ENCODE peak calls at places on chromosomes 6 and 20, in six cellular contexts. D is tibial artery; Z is CD4-positive, alpha-beta T cell; V is RWPE1; E is astrocyte; B is cardiac muscle cell. C is an unnamed sample.

GRCh38 chr6:17998442-17998841 is 11.0 kb upstream of the KIF13A start:
- DNase-seq in Z (no peak), B (no peak), V (no peak), D (no peak), E (no peak), C (no peak)

GRCh38 chr6:129475477-129476247 is 234.3 kb downstream of the ARHGAP18 start:
- DNase-seq in Z (no peak), B (peak), D (no peak), V (no peak), E (no peak), C (no peak)

GRCh38 chr20:38032585-38033329 is 499 bp downstream of the TTI1 start:
- DNase-seq in Z (peak), V (peak), D (no peak), E (peak), B (no peak), C (no peak)

GRCh38 chr6:93779086-93779858 is 359.9 kb upstream of the EPHA7 start:
- DNase-seq in B (peak), D (no peak), E (peak), Z (no peak), V (no peak), C (no peak)

GRCh38 chr6:14763139-14763538 is 482.7 kb upstream of the JARID2 start:
- DNase-seq in Z (no peak), V (peak), E (peak), B (no peak), D (no peak), C (no peak)

GRCh38 chr20:36830791-36831691 is 44.9 kb upstream of the TLDC2 start:
- DNase-seq in D (peak), V (no peak), B (peak), Z (no peak), E (no peak), C (no peak)

GRCh38 chr6:112321882-112322508 is 25.1 kb upstream of the RFPL4B start:
- DNase-seq in B (no peak), V (no peak), Z (no peak), E (no peak), D (no peak), C (no peak)

GRCh38 chr20:16710781-16711180 is 19.0 kb upstream of the SNRPB2 start:
- DNase-seq in Z (no peak), B (no peak), E (no peak), V (no peak), D (no peak), C (no peak)

GRCh38 chr6:32177182-32177787 is 920 bp upstream of the RNF5 start:
- DNase-seq in Z (no peak), E (no peak), B (peak), V (no peak), D (no peak), C (no peak)

GRCh38 chr6:26175428-26176181 is 88.4 kb downstream of the HFE start:
- DNase-seq in E (no peak), D (no peak), B (peak), Z (peak), V (no peak), C (no peak)

GRCh38 chr6:125357515-125358256 is 55.9 kb upstream of the HDDC2 start:
- DNase-seq in D (peak), E (peak), Z (no peak), B (no peak), V (no peak), C (no peak)

GRCh38 chr6:170098428-170099170 is 192.3 kb downstream of the DLL1 start:
- DNase-seq in B (no peak), D (peak), Z (no peak), V (no peak), E (no peak), C (peak)

GRCh38 chr6:149513915-149514314 is 29.1 kb upstream of the ZC3H12D start:
- DNase-seq in Z (no peak), B (peak), E (peak), D (no peak), V (no peak), C (no peak)

GRCh38 chr6:137731960-137732616 is 135.0 kb upstream of the TNFAIP3 start:
- DNase-seq in V (peak), Z (no peak), E (peak), B (no peak), D (no peak), C (no peak)

GRCh38 chr20:17654649-17655285 is 27.3 kb downstream of the RRBP1 start:
- DNase-seq in V (peak), E (no peak), B (peak), D (peak), Z (no peak), C (no peak)

DNA sequence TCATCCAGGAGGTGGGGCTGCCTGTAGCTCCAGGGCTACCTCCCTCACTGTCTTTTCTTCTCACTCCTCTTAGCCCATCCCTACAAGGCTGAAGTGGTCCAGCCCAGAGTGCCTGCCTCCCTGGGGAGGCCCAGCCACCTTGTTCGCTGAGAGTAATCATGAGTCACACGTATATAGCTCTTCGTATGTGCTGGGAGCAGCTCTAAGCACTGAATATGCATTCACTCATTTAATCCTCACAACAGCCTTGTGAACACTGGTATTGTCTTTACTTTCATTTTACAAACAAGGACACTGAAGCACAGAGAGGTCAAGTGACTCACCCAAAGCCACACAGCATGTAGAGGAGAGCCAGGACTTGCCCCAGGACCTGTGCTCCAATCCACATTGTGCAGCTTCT is 14.7 kb upstream of the CCDC167 start:
- DNase-seq in V (peak), D (no peak), B (no peak), Z (no peak), E (peak), C (no peak)
- TF ChIP-seq CTCF in V (no peak), D (no peak), B (no peak), Z (no peak), E (no peak), C (no peak)

GRCh38 chr6:130900913-130901312 is 73.7 kb downstream of the SMLR1 start:
- DNase-seq in D (peak), V (peak), B (no peak), E (peak), Z (no peak), C (no peak)
- TF ChIP-seq CTCF in D (peak), V (no peak), B (no peak), E (no peak), Z (no peak), C (no peak)

DNA sequence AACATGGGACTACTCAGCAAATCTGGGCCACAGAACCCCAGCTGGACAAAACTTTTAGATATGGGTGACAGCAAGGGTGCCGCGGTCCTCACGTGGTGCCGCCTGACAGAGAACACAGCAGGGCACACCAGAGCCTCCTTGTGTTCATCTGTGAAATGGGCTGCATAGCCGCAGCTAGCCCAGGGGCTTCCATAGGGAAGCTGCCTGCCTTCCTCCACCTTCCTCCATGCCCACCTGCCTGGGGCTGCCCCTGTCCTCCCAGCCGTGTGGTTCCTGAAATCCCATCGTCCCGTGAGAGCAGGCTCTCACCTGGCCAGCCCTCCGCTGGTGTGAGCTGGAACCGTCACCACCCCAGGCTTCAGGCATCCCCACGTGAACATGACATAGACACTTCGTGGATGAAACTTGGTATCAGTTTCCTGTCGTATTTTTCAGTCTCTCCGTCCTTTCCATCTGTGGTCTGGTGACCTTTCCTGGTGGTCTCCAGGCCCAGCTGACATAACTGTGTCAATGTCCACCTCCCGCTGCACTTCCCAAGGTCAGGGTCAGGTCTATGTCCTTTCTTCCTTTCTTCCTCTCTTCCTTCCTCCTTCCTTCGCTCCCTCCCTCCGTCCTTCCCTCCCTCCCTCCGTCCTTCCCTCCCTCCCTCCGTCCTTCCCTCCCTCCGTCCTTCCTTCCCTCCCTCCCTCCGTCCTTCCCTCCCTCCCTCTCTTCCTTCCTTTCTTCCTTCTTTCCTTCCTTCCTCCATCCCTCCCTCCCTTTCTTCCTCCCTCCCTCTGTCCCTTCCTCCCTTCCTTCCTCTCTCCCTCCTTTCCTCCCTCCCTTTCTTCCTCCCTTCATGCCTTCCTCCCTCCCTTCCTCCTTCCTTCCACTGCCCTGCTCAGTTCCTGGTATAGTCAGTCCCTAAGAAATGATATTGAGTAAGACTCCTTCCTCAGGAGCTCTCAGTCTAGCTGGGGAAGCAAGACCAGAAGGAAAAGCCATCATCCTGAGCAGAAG is 78.8 kb downstream of the GRM4 start:
- DNase-seq in V (no peak), B (no peak), D (no peak), E (no peak), Z (no peak), C (no peak)
- TF ChIP-seq CTCF in V (no peak), B (no peak), D (no peak), E (no peak), Z (no peak), C (no peak)

GRCh38 chr6:7673063-7673536 is 52.8 kb upstream of the BMP6 start:
- DNase-seq in D (peak), Z (no peak), E (peak), V (peak), B (peak), C (no peak)
- TF ChIP-seq CTCF in D (no peak), Z (no peak), E (no peak), V (peak), B (peak), C (no peak)